ENCODE peak calls at places on chromosome 11, in four cellular contexts. T is HepG2, S is HEK293T, Y is K562. N is an unnamed sample.
A peak's percentile ranks its signal among the peaks of the same experiment; 100 is the strongest.

GRCh38 chr11:100536979-100537378 is 150.1 kb upstream of the ARHGAP42 start:
- DNase-seq in T (no peak), S (no peak), Y (no peak), N (no peak)

GRCh38 chr11:20112291-20113146 is 47.8 kb downstream of the DBX1 start:
- DNase-seq in T (no peak), S (peak; percentile 46), Y (peak; percentile 83), N (no peak)

GRCh38 chr11:78140392-78141077 is 1.1 kb upstream of the ALG8 start:
- DNase-seq in T (no peak), S (no peak), Y (peak; percentile 35), N (no peak)

GRCh38 chr11:57001674-57002401 is 13.1 kb downstream of the OR5AK2 start:
- DNase-seq in T (no peak), S (no peak), Y (peak; percentile 41), N (no peak)

GRCh38 chr11:124174001-124174400 is 9.1 kb upstream of the OR10D3 start:
- DNase-seq in T (peak; percentile 47), S (no peak), Y (peak; percentile 38), N (no peak)

GRCh38 chr11:20353829-20354434 is 9.6 kb upstream of the HTATIP2 start:
- DNase-seq in T (peak; percentile 46), S (peak; percentile 56), Y (peak; percentile 49), N (peak; percentile 34)

GRCh38 chr11:14270690-14271542 is 88.1 kb downstream of the RRAS2 start:
- DNase-seq in T (no peak), S (no peak), Y (no peak), N (no peak)

GRCh38 chr11:71383461-71383860 is 64.7 kb downstream of the DHCR7 start:
- DNase-seq in T (no peak), S (no peak), Y (no peak), N (no peak)

GRCh38 chr11:10605941-10606381 is 37.5 kb upstream of the LYVE1 start:
- DNase-seq in T (peak; percentile 8), S (peak; percentile 26), Y (no peak), N (peak; percentile 58)

GRCh38 chr11:131643171-131643570 is 272.8 kb downstream of the NTM start:
- DNase-seq in T (no peak), S (no peak), Y (no peak), N (no peak)

GRCh38 chr11:78795862-78796261 is 221.2 kb upstream of the NARS2 start:
- DNase-seq in T (no peak), S (no peak), Y (no peak), N (no peak)

GRCh38 chr11:3616721-3617460 is 24.9 kb downstream of the ART5 start:
- DNase-seq in T (no peak), S (no peak), Y (no peak), N (no peak)

GRCh38 chr11:48052183-48053040 is 72.1 kb downstream of the PTPRJ start:
- DNase-seq in T (no peak), S (no peak), Y (no peak), N (peak; percentile 58)

GRCh38 chr11:103367650-103368049 is 258.4 kb downstream of the DYNC2H1 start:
- DNase-seq in T (no peak), S (no peak), Y (no peak), N (no peak)

GRCh38 chr11:46272816-46273427 is 4.5 kb upstream of the CREB3L1 start:
- DNase-seq in T (no peak), S (no peak), Y (no peak), N (no peak)

GRCh38 chr11:77819921-77820564 is 479 bp downstream of the RSF1 start:
- DNase-seq in T (peak; percentile 9), S (peak; percentile 40), Y (peak; percentile 79), N (peak; percentile 80)

GRCh38 chr11:68863553-68864265 is 22.0 kb upstream of the CPT1A start:
- DNase-seq in T (no peak), S (no peak), Y (no peak), N (no peak)

DNA sequence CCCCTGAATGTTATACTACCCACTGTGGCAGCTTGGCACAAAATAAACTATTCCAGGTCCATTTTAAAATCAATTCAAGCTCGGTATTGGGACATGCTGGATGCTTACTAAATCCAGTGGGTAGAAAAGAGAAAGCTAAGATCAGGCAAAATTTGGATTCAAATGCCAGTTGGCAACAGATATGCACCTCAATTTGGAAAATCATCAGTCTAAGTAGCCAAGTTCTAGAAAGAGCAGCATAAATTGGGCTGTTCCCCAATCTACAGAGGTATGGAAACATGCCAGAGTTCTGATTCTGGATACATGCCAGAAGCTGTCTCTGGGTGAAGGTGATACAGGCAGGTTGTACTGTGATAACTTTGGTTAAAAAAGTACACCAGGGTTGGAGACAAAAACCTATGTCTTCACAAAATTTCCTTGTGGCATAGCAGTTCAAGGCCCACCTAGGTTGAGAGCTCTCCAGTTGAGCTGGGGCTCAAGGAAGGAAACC is 427.8 kb downstream of the LRRC4C start:
- DNase-seq in T (no peak), S (no peak), Y (no peak), N (no peak)
- TF ChIP-seq ELF4 in T (no peak), S (no peak), Y (no peak), N (no peak)

GRCh38 chr11:15629690-15630321 is 515.1 kb downstream of the INSC start:
- DNase-seq in T (peak; percentile 16), S (peak; percentile 27), Y (no peak), N (peak; percentile 74)
- TF ChIP-seq ELF4 in T (no peak), S (no peak), Y (no peak), N (no peak)

GRCh38 chr11:88363566-88364169 is 26.1 kb upstream of the CTSC start:
- DNase-seq in T (no peak), S (no peak), Y (no peak), N (no peak)
- TF ChIP-seq ELF4 in T (no peak), S (no peak), Y (no peak), N (no peak)

GRCh38 chr11:44840526-44840925 is 110.2 kb downstream of the TP53I11 start:
- DNase-seq in T (no peak), S (no peak), Y (no peak), N (no peak)
- TF ChIP-seq ELF4 in T (no peak), S (no peak), Y (no peak), N (no peak)

GRCh38 chr11:113147249-113147648 is 167.1 kb upstream of the TTC12 start:
- DNase-seq in T (no peak), S (no peak), Y (no peak), N (no peak)
- TF ChIP-seq ELF4 in T (no peak), S (no peak), Y (no peak), N (no peak)

DNA sequence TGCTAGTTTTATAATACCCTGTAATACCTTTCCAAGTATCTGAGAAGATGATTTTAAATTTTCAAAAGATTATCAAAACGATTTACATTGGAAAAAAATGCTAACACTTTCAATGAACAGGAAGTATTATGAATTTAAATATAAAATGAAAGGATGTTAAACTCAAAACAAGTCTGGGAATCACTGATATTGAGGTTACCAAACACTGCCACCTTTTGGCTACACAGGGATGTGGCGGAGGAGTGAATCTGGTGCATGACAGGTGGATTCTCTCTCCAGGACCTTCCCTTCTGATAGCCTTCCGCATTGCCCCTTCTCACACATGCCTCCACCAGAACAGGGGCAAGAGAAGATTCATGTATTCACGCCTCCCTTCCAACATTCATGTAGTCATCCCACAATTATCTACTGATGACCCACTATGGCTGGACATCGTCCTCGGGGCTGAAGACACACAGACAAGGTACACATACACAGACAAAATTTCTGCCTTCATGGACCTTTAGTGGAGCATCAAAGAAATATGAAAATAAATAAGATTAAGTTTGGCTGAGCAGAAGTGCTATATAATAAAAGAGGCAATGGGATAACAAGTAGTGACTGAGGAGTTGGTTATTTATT is 34.7 kb downstream of the ATG16L2 start:
- DNase-seq in T (peak; percentile 29), S (peak; percentile 54), Y (no peak), N (peak; percentile 54)
- TF ChIP-seq ELF4 in T (no peak), S (no peak), Y (no peak), N (no peak)

GRCh38 chr11:2258501-2259465 is 11.6 kb downstream of the ASCL2 start:
- DNase-seq in T (no peak), S (peak; percentile 4), Y (no peak), N (no peak)
- TF ChIP-seq ELF4 in T (no peak), S (no peak), Y (no peak), N (no peak)